ENCODE peak calls at places on chromosomes 11 and 22, in four cellular contexts. D is fibroblast of lung, I is RWPE2, W is A549. H is an unnamed sample.

GRCh38 chr22:24975813-24976341 is 23.4 kb downstream of the KIAA1671 start:
- DNase-seq in D (no peak), I (no peak), W (no peak), H (no peak)

GRCh38 chr11:45751430-45751829 is 53.5 kb upstream of the SLC35C1 start:
- DNase-seq in W (no peak), I (no peak), D (no peak), H (no peak)

GRCh38 chr11:64566042-64566914 is 24.7 kb upstream of the SLC22A12 start:
- DNase-seq in D (peak), W (peak), I (peak), H (peak)

GRCh38 chr22:20247010-20247505 is 21.1 kb downstream of the RTN4R start:
- DNase-seq in W (no peak), I (no peak), D (no peak), H (no peak)

GRCh38 chr11:10784229-10785145 is 24.2 kb downstream of the EIF4G2 start:
- DNase-seq in D (peak), I (no peak), W (no peak), H (no peak)

GRCh38 chr11:129740877-129741276 is 74.8 kb upstream of the TMEM45B start:
- DNase-seq in I (no peak), D (no peak), W (no peak), H (no peak)

GRCh38 chr11:65224939-65225283 is 36.9 kb upstream of the POLA2 start:
- DNase-seq in D (peak), W (peak), I (no peak), H (no peak)

GRCh38 chr11:87428266-87428665 is 390.5 kb downstream of the TMEM135 start:
- DNase-seq in D (peak), W (no peak), I (no peak), H (no peak)

GRCh38 chr11:126284829-126285228 is 1.9 kb downstream of the TIRAP start:
- DNase-seq in W (peak), D (peak), I (peak), H (no peak)

GRCh38 chr11:70381872-70382842 is 16.2 kb upstream of the CTTN start:
- DNase-seq in D (peak), I (no peak), W (peak), H (no peak)

GRCh38 chr11:63574856-63575602 is 11.8 kb upstream of the PLAAT2 start:
- DNase-seq in W (no peak), I (no peak), D (peak), H (no peak)

DNA sequence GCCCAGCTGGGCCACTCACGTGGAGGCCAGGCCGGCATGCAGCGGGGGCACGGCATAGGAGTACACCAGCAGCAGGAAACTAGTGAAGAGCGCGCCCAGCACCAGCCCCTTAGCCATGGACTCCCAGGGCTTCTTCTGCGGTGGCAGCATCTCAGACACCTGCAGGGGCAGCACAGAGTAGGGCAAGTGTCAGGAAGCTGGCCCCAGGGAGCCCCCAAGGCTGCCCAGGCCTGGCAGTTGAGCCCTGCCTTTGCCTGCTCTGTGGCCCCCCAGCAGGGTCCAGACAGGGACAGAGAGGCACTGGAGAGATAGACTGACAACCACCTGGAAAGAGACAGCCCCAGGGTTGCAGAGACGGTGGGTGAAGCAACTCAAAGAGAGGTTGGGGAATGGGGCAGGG is 10.7 kb upstream of the SEC14L6 start:
- DNase-seq in W (no peak), I (no peak), D (no peak), H (no peak)
- TF ChIP-seq CTCF in W (no peak), I (no peak), D (no peak), H (no peak)

GRCh38 chr11:103659138-103659734 is 377.2 kb upstream of the DDI1 start:
- DNase-seq in W (no peak), D (no peak), I (no peak), H (no peak)
- TF ChIP-seq CTCF in W (no peak), D (peak), I (peak), H (peak)

DNA sequence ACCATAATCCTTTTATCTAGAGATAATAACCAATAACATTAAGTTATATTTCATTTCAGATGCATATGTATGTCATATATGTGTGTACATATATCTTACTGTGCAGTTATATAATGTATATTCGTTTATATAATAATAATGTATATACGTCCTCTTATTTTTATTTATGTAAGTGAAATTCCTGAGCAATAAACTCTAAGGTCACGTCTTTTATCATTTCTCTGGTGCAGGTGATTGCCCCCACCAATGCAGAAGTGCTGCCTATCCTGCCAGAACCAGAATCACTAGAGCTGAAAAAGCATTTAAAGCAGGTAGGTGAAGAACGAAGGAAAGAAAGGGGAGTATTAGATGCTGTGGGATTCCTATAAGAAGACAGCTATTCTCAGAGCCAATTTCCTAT is 8.8 kb downstream of the MADD start:
- DNase-seq in D (no peak), I (no peak), W (no peak), H (no peak)
- TF ChIP-seq CTCF in D (no peak), I (no peak), W (no peak), H (no peak)

GRCh38 chr22:50694099-50694498 is 21.5 kb downstream of the SHANK3 start:
- DNase-seq in W (no peak), D (peak), I (no peak), H (no peak)
- TF ChIP-seq CTCF in W (no peak), D (peak), I (no peak), H (no peak)

DNA sequence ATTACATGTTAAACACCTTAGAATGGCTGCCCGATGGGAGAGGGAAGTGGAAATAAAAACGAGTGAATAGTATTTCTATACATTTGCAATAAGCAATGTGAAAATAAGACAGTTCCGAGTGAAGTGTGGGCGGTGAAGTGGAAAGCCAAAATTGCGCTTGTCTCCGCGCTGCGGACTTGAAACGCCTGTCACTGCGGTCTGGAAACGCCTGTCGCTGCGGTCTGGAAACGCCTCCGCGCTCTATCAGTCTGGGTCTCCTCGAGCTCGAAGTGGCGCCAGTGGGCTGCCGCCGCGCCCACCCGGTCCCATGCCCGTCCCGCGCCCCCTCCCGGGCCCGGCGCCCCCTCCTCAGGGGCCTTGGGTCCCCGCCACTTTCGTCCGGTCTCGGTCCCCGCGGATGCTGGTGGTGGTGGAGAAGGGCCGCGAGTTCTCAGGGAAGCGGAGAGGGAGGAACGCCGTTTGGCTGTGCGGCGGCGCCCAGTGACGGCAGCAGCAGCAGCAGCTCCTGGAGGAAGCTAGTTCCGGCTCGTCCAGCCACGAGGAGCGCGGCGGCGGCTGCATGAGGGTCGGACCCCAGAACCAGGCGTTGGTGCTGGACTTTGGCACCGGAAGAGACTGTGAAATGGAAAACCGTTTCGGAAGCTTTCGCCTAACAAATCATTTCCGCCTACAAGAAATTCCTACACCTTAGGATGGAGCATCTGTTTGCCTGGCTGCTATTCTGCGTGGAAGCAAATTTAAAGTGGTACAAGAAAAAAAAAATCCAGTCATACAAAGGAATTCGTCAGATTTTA is 1.8 kb downstream of the NCR3LG1 start:
- DNase-seq in W (peak), I (no peak), D (peak), H (peak)
- TF ChIP-seq CTCF in W (no peak), I (no peak), D (no peak), H (peak)

DNA sequence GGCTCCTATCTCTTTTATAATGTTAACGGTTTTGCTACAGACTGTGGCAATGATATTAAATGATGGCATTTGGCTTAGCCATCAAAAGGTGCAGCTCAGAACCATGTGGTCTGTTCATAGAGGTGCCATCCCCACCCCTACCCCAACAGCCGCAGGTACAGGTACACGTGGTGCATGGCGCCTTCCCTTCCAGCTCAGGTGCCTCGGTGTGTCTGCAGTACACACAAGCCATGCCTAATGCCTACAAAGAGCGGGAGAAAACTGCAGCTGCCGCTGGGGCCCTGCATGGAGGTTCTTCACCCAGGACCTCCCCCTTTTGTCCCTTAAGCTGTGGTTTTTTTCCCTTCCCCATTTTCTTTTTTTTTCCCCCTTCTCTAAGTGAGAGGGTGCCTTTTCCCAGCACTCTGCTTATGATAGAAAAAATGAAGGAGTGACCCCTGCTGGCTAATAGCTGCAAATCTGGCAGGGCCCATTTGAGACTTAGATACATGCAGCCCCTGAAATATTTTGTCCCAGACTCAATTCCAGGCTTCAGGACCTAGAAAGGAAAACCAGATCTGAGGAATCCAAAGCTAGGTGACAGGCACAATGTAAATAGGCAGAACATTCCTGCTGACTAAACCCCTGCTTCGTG is 6.5 kb downstream of the OR52M1 start:
- DNase-seq in W (no peak), D (no peak), I (no peak), H (no peak)
- TF ChIP-seq CTCF in W (peak), D (peak), I (no peak), H (no peak)

GRCh38 chr22:39308614-39309363 is 10.6 kb downstream of the RPL3 start:
- DNase-seq in D (peak), W (peak), I (peak), H (no peak)

GRCh38 chr22:39311592-39312400 is 7.6 kb downstream of the RPL3 start:
- DNase-seq in D (no peak), I (peak), W (no peak), H (no peak)

GRCh38 chr22:39306456-39307361 is 12.7 kb downstream of the RPL3 start:
- DNase-seq in I (peak), D (peak), W (no peak), H (no peak)

GRCh38 chr22:39309881-39310714 is 9.3 kb downstream of the RPL3 start:
- DNase-seq in W (no peak), I (peak), D (peak), H (no peak)

GRCh38 chr22:39309364-39309861 is 10.0 kb downstream of the RPL3 start:
- DNase-seq in D (peak), I (peak), W (no peak), H (no peak)
- TF ChIP-seq CTCF in D (peak), I (peak), W (no peak), H (no peak)

GRCh38 chr22:17107547-17107810 is 13.7 kb downstream of the TMEM121B start:
- DNase-seq in I (no peak), W (no peak), D (no peak), H (no peak)

GRCh38 chr22:17105143-17106129 is 15.7 kb downstream of the TMEM121B start:
- DNase-seq in W (no peak), D (no peak), I (no peak), H (no peak)

GRCh38 chr22:17106785-17107546 is 14.2 kb downstream of the TMEM121B start:
- DNase-seq in I (no peak), W (no peak), D (no peak), H (no peak)

GRCh38 chr22:17104336-17104935 is 16.7 kb downstream of the TMEM121B start:
- DNase-seq in I (no peak), W (no peak), D (no peak), H (no peak)

GRCh38 chr22:17106161-17106784 is 14.9 kb downstream of the TMEM121B start:
- DNase-seq in D (no peak), W (no peak), I (no peak), H (no peak)
- TF ChIP-seq CTCF in D (no peak), W (no peak), I (no peak), H (no peak)

DNA sequence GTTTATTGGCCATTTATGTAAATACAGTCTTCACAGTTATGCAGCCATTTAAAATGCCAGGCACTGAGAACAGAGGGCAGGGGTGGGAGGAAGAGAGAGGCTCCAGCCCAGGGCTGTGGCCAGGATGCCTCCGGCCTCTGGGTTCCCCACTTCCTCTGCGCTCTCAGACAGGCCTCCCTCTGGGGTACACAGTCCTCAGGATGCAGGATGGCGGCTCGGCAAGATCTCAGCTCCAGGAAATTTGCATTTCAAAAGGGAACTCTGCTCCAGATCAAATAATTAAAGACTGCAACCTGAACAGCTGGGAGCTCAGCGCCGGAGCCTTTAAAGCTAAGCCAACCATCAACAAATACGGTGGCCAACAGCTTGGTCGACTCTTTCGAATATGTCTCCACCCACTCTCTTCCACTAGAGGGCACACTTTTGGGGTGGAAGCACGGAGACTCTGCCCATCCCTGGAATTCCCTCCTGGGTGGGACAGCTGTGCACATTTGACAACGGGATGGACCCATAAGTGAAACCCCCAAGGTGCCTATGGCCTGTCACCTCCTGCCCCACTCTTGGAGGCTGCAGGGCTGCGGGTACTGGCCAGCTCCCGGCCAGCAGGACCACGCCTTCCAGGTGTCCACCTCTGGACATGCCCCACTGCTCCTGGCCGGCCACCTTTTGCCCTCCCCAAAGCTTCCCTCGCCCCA is 1044.7 kb downstream of the BRD1 start:
- DNase-seq in W (peak), D (no peak), I (no peak), H (no peak)
- TF ChIP-seq CTCF in W (peak), D (no peak), I (no peak), H (peak)

GRCh38 chr11:93543292-93543977 is at the start of gene SMCO4:
- DNase-seq in W (peak), I (peak), D (peak), H (peak)
- TF ChIP-seq CTCF in W (peak), I (peak), D (peak), H (peak)

H was measured in mesothelial cell of epicardium.